ENCODE peak calls at places on chromosomes 4 and X, in six cellular contexts. One of them, this sample, is unnamed.

GRCh38 chrX:3371163-3371562 is 24.7 kb upstream of the MXRA5 start:
- DNase-seq in stimulated activated CD4-positive, alpha-beta T cell treated with anti-CD3 and anti-CD28 coated beads, TNF-alpha, amount 100 ng/mL, for 4 hours: no peak
- DNase-seq in caudate nucleus: no peak
- DNase-seq in cardiac muscle cell: no peak
- DNase-seq in T47D: no peak
- DNase-seq in RWPE1: peak
- DNase-seq in this sample: no peak

GRCh38 chr4:107853444-107854325 is 29.0 kb downstream of the SGMS2 start:
- DNase-seq in stimulated activated CD4-positive, alpha-beta T cell treated with anti-CD3 and anti-CD28 coated beads, TNF-alpha, amount 100 ng/mL, for 4 hours: no peak
- DNase-seq in caudate nucleus: no peak
- DNase-seq in cardiac muscle cell: no peak
- DNase-seq in T47D: no peak
- DNase-seq in RWPE1: no peak
- DNase-seq in this sample: no peak

GRCh38 chr4:88674989-88675388 is 22.6 kb downstream of the NAP1L5 start:
- DNase-seq in stimulated activated CD4-positive, alpha-beta T cell treated with anti-CD3 and anti-CD28 coated beads, TNF-alpha, amount 100 ng/mL, for 4 hours: no peak
- DNase-seq in caudate nucleus: no peak
- DNase-seq in cardiac muscle cell: no peak
- DNase-seq in T47D: no peak
- DNase-seq in RWPE1: no peak
- DNase-seq in this sample: no peak

GRCh38 chr4:138677212-138677611 is 338.4 kb upstream of the NOCT start:
- DNase-seq in stimulated activated CD4-positive, alpha-beta T cell treated with anti-CD3 and anti-CD28 coated beads, TNF-alpha, amount 100 ng/mL, for 4 hours: no peak
- DNase-seq in caudate nucleus: no peak
- DNase-seq in cardiac muscle cell: no peak
- DNase-seq in T47D: no peak
- DNase-seq in RWPE1: no peak
- DNase-seq in this sample: no peak

GRCh38 chrX:38891641-38892413 is 90.6 kb downstream of the MID1IP1 start:
- DNase-seq in stimulated activated CD4-positive, alpha-beta T cell treated with anti-CD3 and anti-CD28 coated beads, TNF-alpha, amount 100 ng/mL, for 4 hours: no peak
- DNase-seq in caudate nucleus: no peak
- DNase-seq in cardiac muscle cell: no peak
- DNase-seq in T47D: no peak
- DNase-seq in RWPE1: no peak
- DNase-seq in this sample: no peak

GRCh38 chr4:24912252-24913098 is at the start of gene CCDC149:
- DNase-seq in stimulated activated CD4-positive, alpha-beta T cell treated with anti-CD3 and anti-CD28 coated beads, TNF-alpha, amount 100 ng/mL, for 4 hours: no peak
- DNase-seq in caudate nucleus: peak
- DNase-seq in cardiac muscle cell: peak
- DNase-seq in T47D: peak
- DNase-seq in RWPE1: peak
- DNase-seq in this sample: no peak

GRCh38 chr4:40316333-40316781 is 18.8 kb upstream of the CHRNA9 start:
- DNase-seq in stimulated activated CD4-positive, alpha-beta T cell treated with anti-CD3 and anti-CD28 coated beads, TNF-alpha, amount 100 ng/mL, for 4 hours: no peak
- DNase-seq in caudate nucleus: no peak
- DNase-seq in cardiac muscle cell: no peak
- DNase-seq in T47D: no peak
- DNase-seq in RWPE1: peak
- DNase-seq in this sample: peak

GRCh38 chrX:3384330-3384729 is 37.9 kb upstream of the MXRA5 start:
- DNase-seq in stimulated activated CD4-positive, alpha-beta T cell treated with anti-CD3 and anti-CD28 coated beads, TNF-alpha, amount 100 ng/mL, for 4 hours: no peak
- DNase-seq in caudate nucleus: no peak
- DNase-seq in cardiac muscle cell: no peak
- DNase-seq in T47D: no peak
- DNase-seq in RWPE1: no peak
- DNase-seq in this sample: no peak

GRCh38 chr4:154779362-154779947 is 1.6 kb upstream of the RBM46 start:
- DNase-seq in stimulated activated CD4-positive, alpha-beta T cell treated with anti-CD3 and anti-CD28 coated beads, TNF-alpha, amount 100 ng/mL, for 4 hours: no peak
- DNase-seq in caudate nucleus: no peak
- DNase-seq in cardiac muscle cell: peak
- DNase-seq in T47D: peak
- DNase-seq in RWPE1: peak
- DNase-seq in this sample: no peak

GRCh38 chrX:96576358-96576757 is 108.3 kb upstream of the DIAPH2 start:
- DNase-seq in stimulated activated CD4-positive, alpha-beta T cell treated with anti-CD3 and anti-CD28 coated beads, TNF-alpha, amount 100 ng/mL, for 4 hours: no peak
- DNase-seq in caudate nucleus: no peak
- DNase-seq in cardiac muscle cell: no peak
- DNase-seq in T47D: no peak
- DNase-seq in RWPE1: no peak
- DNase-seq in this sample: no peak

GRCh38 chrX:39760930-39761329 is 336.8 kb downstream of the BCOR start:
- DNase-seq in stimulated activated CD4-positive, alpha-beta T cell treated with anti-CD3 and anti-CD28 coated beads, TNF-alpha, amount 100 ng/mL, for 4 hours: no peak
- DNase-seq in caudate nucleus: no peak
- DNase-seq in cardiac muscle cell: no peak
- DNase-seq in T47D: no peak
- DNase-seq in RWPE1: no peak
- DNase-seq in this sample: no peak

GRCh38 chr4:83012631-83013419 is 2.2 kb upstream of the LIN54 start:
- DNase-seq in stimulated activated CD4-positive, alpha-beta T cell treated with anti-CD3 and anti-CD28 coated beads, TNF-alpha, amount 100 ng/mL, for 4 hours: peak
- DNase-seq in caudate nucleus: peak
- DNase-seq in cardiac muscle cell: peak
- DNase-seq in T47D: peak
- DNase-seq in RWPE1: peak
- DNase-seq in this sample: peak